ENCODE peak calls at places on chromosomes 5 and 9, in six cellular contexts. R is transverse colon; F is small intestine; M is PC-9; I is CD4-positive, alpha-beta memory T cell; S is HepG2. C is an unnamed sample.

GRCh38 chr5:102818345-102818744 is 63.2 kb downstream of the PAM start:
- DNase-seq in R (no peak), F (no peak), M (no peak), I (no peak), S (no peak), C (no peak)

GRCh38 chr5:56110646-56111403 is 116.1 kb upstream of the IL6ST start:
- DNase-seq in R (no peak), F (no peak), M (peak; percentile 47), I (no peak), S (no peak), C (no peak)

GRCh38 chr9:124764774-124765438 is 6.2 kb downstream of the NR6A1 start:
- DNase-seq in R (no peak), F (peak; percentile 46), M (no peak), I (no peak), S (peak; percentile 32), C (no peak)

GRCh38 chr9:133728856-133729645 is 9.1 kb downstream of the SARDH start:
- DNase-seq in R (no peak), F (no peak), M (no peak), I (no peak), S (no peak), C (no peak)

GRCh38 chr9:123881604-123882003 is 48.3 kb downstream of the DENND1A start:
- DNase-seq in R (no peak), F (no peak), M (no peak), I (no peak), S (no peak), C (no peak)

GRCh38 chr9:135522137-135522877 is 1.1 kb downstream of the LCN1 start:
- DNase-seq in R (no peak), F (no peak), M (no peak), I (no peak), S (no peak), C (no peak)

GRCh38 chr5:3346111-3346820 is 249.4 kb upstream of the IRX1 start:
- DNase-seq in R (no peak), F (no peak), M (no peak), I (no peak), S (no peak), C (no peak)

GRCh38 chr5:76634661-76635060 is 11.5 kb upstream of the F2RL2 start:
- DNase-seq in R (no peak), F (no peak), M (no peak), I (no peak), S (no peak), C (no peak)

GRCh38 chr9:114588150-114588663 is 638 bp downstream of the ATP6V1G1 start:
- DNase-seq in R (no peak), F (peak; percentile 20), M (no peak), I (no peak), S (no peak), C (no peak)

GRCh38 chr9:75612754-75613153 is 277.7 kb upstream of the PCSK5 start:
- DNase-seq in R (no peak), F (no peak), M (no peak), I (no peak), S (no peak), C (no peak)

GRCh38 chr9:133916159-133916541 is 76.0 kb downstream of the VAV2 start:
- DNase-seq in R (no peak), F (peak; percentile 42), M (no peak), I (no peak), S (no peak), C (no peak)

GRCh38 chr5:139644646-139645494 is 3.3 kb upstream of the CXXC5 start:
- DNase-seq in R (no peak), F (no peak), M (peak; percentile 31), I (no peak), S (no peak), C (no peak)

GRCh38 chr5:66312291-66312690 is 168.2 kb downstream of the SREK1 start:
- DNase-seq in R (no peak), F (no peak), M (no peak), I (no peak), S (no peak), C (no peak)
- H3K4me3 ChIP-seq in R (no peak overlapping the region), F (no peak overlapping the region), M (no peak overlapping the region), I (no peak overlapping the region), S (no peak overlapping the region), C (no peak overlapping the region)

GRCh38 chr5:98314262-98314661 is 459.2 kb upstream of the RGMB start:
- DNase-seq in R (no peak), F (no peak), M (no peak), I (no peak), S (no peak), C (no peak)
- H3K27ac ChIP-seq in R (no peak overlapping the region), F (no peak overlapping the region), M (peak overlapping the region; percentile 8), I (no peak overlapping the region), S (no peak overlapping the region), C (no peak overlapping the region)

GRCh38 chr5:119930490-119930889 is 301.1 kb downstream of the FAM170A start:
- DNase-seq in R (no peak), F (no peak), M (no peak), I (no peak), S (no peak), C (no peak)

GRCh38 chr5:119928974-119929373 is 299.6 kb downstream of the FAM170A start:
- DNase-seq in R (no peak), F (no peak), M (no peak), I (no peak), S (no peak), C (no peak)

GRCh38 chr5:119926301-119926700 is 296.9 kb downstream of the FAM170A start:
- DNase-seq in R (no peak), F (no peak), M (no peak), I (no peak), S (no peak), C (no peak)
- H3K4me1 ChIP-seq in R (no peaks in the 10 kb centered on the region), F (no peaks in the 10 kb centered on the region), M (no peaks in the 10 kb centered on the region), I (no peaks in the 10 kb centered on the region), S (no peaks in the 10 kb centered on the region), C (no peaks in the 10 kb centered on the region)

GRCh38 chr5:78056901-78057514 is 237.5 kb downstream of the AP3B1 start:
- DNase-seq in R (no peak), F (no peak), M (no peak), I (no peak), S (no peak), C (no peak)
- H3K4me3 ChIP-seq in R (no peak overlapping the region), F (no peak overlapping the region), M (no peak overlapping the region), I (no peak overlapping the region), S (no peak overlapping the region), C (no peak overlapping the region)

C was measured in CD8-positive, alpha-beta memory T cell.